ENCODE peak calls at places on chromosomes 3 and 15, in five cellular contexts. One of them, this sample, is unnamed.

GRCh38 chr3:32947466-32948238 is 3.8 kb upstream of the CCR4 start:
- DNase-seq in stimulated activated CD4-positive, alpha-beta T cell treated with anti-CD3 and anti-CD28 coated beads, Interleukin-4, amount 100 ng/mL, for 24 hours: peak
- DNase-seq in midbrain: peak
- DNase-seq in left ventricle myocardium superior: peak
- DNase-seq in HEK293T: peak
- DNase-seq in this sample: peak

GRCh38 chr15:29970402-29970695 is 112.4 kb upstream of the GOLGA8J start:
- DNase-seq in stimulated activated CD4-positive, alpha-beta T cell treated with anti-CD3 and anti-CD28 coated beads, Interleukin-4, amount 100 ng/mL, for 24 hours: no peak
- DNase-seq in midbrain: peak
- DNase-seq in left ventricle myocardium superior: no peak
- DNase-seq in HEK293T: no peak
- DNase-seq in this sample: no peak

GRCh38 chr15:79872358-79873017 is 24.3 kb downstream of the MTHFS start:
- DNase-seq in stimulated activated CD4-positive, alpha-beta T cell treated with anti-CD3 and anti-CD28 coated beads, Interleukin-4, amount 100 ng/mL, for 24 hours: peak
- DNase-seq in midbrain: no peak
- DNase-seq in left ventricle myocardium superior: no peak
- DNase-seq in HEK293T: no peak
- DNase-seq in this sample: peak

GRCh38 chr15:91865903-91866302 is 12.4 kb downstream of the SLCO3A1 start:
- DNase-seq in stimulated activated CD4-positive, alpha-beta T cell treated with anti-CD3 and anti-CD28 coated beads, Interleukin-4, amount 100 ng/mL, for 24 hours: no peak
- DNase-seq in midbrain: no peak
- DNase-seq in left ventricle myocardium superior: no peak
- DNase-seq in HEK293T: no peak
- DNase-seq in this sample: no peak

GRCh38 chr3:194838236-194838635 is 152.6 kb downstream of the FAM43A start:
- DNase-seq in stimulated activated CD4-positive, alpha-beta T cell treated with anti-CD3 and anti-CD28 coated beads, Interleukin-4, amount 100 ng/mL, for 24 hours: no peak
- DNase-seq in midbrain: no peak
- DNase-seq in left ventricle myocardium superior: no peak
- DNase-seq in HEK293T: no peak
- DNase-seq in this sample: no peak

GRCh38 chr15:60901647-60902046 is 327.5 kb downstream of the RORA start:
- DNase-seq in stimulated activated CD4-positive, alpha-beta T cell treated with anti-CD3 and anti-CD28 coated beads, Interleukin-4, amount 100 ng/mL, for 24 hours: no peak
- DNase-seq in midbrain: no peak
- DNase-seq in left ventricle myocardium superior: no peak
- DNase-seq in HEK293T: no peak
- DNase-seq in this sample: no peak

GRCh38 chr3:41462103-41462691 is 262.9 kb downstream of the CTNNB1 start:
- DNase-seq in stimulated activated CD4-positive, alpha-beta T cell treated with anti-CD3 and anti-CD28 coated beads, Interleukin-4, amount 100 ng/mL, for 24 hours: no peak
- DNase-seq in midbrain: no peak
- DNase-seq in left ventricle myocardium superior: no peak
- DNase-seq in HEK293T: no peak
- DNase-seq in this sample: no peak

GRCh38 chr3:47409688-47410416 is 29.0 kb downstream of the PTPN23 start:
- DNase-seq in stimulated activated CD4-positive, alpha-beta T cell treated with anti-CD3 and anti-CD28 coated beads, Interleukin-4, amount 100 ng/mL, for 24 hours: no peak
- DNase-seq in midbrain: no peak
- DNase-seq in left ventricle myocardium superior: no peak
- DNase-seq in HEK293T: no peak
- DNase-seq in this sample: no peak

GRCh38 chr3:163521261-163521660 is 1557.0 kb downstream of the SI start:
- DNase-seq in stimulated activated CD4-positive, alpha-beta T cell treated with anti-CD3 and anti-CD28 coated beads, Interleukin-4, amount 100 ng/mL, for 24 hours: no peak
- DNase-seq in midbrain: no peak
- DNase-seq in left ventricle myocardium superior: no peak
- DNase-seq in HEK293T: no peak
- DNase-seq in this sample: no peak

GRCh38 chr3:122021037-122021436 is 1.0 kb downstream of the ILDR1 start:
- DNase-seq in stimulated activated CD4-positive, alpha-beta T cell treated with anti-CD3 and anti-CD28 coated beads, Interleukin-4, amount 100 ng/mL, for 24 hours: no peak
- DNase-seq in midbrain: no peak
- DNase-seq in left ventricle myocardium superior: no peak
- DNase-seq in HEK293T: no peak
- DNase-seq in this sample: no peak

GRCh38 chr3:60282840-60283239 is 968.4 kb downstream of the FHIT start:
- DNase-seq in stimulated activated CD4-positive, alpha-beta T cell treated with anti-CD3 and anti-CD28 coated beads, Interleukin-4, amount 100 ng/mL, for 24 hours: no peak
- DNase-seq in midbrain: no peak
- DNase-seq in left ventricle myocardium superior: no peak
- DNase-seq in HEK293T: no peak
- DNase-seq in this sample: no peak

GRCh38 chr15:74924525-74924924 is 13.3 kb downstream of the COX5A start:
- DNase-seq in stimulated activated CD4-positive, alpha-beta T cell treated with anti-CD3 and anti-CD28 coated beads, Interleukin-4, amount 100 ng/mL, for 24 hours: no peak
- DNase-seq in midbrain: no peak
- DNase-seq in left ventricle myocardium superior: no peak
- DNase-seq in HEK293T: no peak
- DNase-seq in this sample: no peak

GRCh38 chr15:74727727-74728126 is 2.4 kb upstream of the CYP1A1 start:
- DNase-seq in stimulated activated CD4-positive, alpha-beta T cell treated with anti-CD3 and anti-CD28 coated beads, Interleukin-4, amount 100 ng/mL, for 24 hours: no peak
- DNase-seq in midbrain: no peak
- DNase-seq in left ventricle myocardium superior: peak
- DNase-seq in HEK293T: no peak
- DNase-seq in this sample: no peak

GRCh38 chr3:74491874-74492273 is 122.6 kb downstream of the CNTN3 start:
- DNase-seq in stimulated activated CD4-positive, alpha-beta T cell treated with anti-CD3 and anti-CD28 coated beads, Interleukin-4, amount 100 ng/mL, for 24 hours: no peak
- DNase-seq in midbrain: no peak
- DNase-seq in left ventricle myocardium superior: no peak
- DNase-seq in HEK293T: no peak
- DNase-seq in this sample: no peak

GRCh38 chr3:159600291-159600690 is 388.3 kb upstream of the IL12A start:
- DNase-seq in stimulated activated CD4-positive, alpha-beta T cell treated with anti-CD3 and anti-CD28 coated beads, Interleukin-4, amount 100 ng/mL, for 24 hours: no peak
- DNase-seq in midbrain: no peak
- DNase-seq in left ventricle myocardium superior: no peak
- DNase-seq in HEK293T: no peak
- DNase-seq in this sample: no peak

This sample was measured in T-helper 2 cell treated with Interferon-gamma antibody and Interleukin-4, amounts not matched to agents 5 μg/mL and 100 μg/mL, for 36 hours.